ENCODE peak calls at places on chromosome 14, in four cellular contexts. S is left ventricle myocardium inferior, V is neural progenitor cell, G is fibroblast of the aortic adventitia. Z is an unnamed sample.
A peak's percentile ranks its signal among the peaks of the same experiment; 100 is the strongest.

GRCh38 chr14:94646481-94646880 is 34.3 kb downstream of the SERPINA3 start:
- DNase-seq in V (no peak), S (no peak), G (peak; percentile 56), Z (no peak)

GRCh38 chr14:37707716-37708115 is 112.3 kb downstream of the TTC6 start:
- DNase-seq in G (no peak), V (no peak), S (no peak), Z (no peak)

GRCh38 chr14:58281969-58282368 is 16.4 kb upstream of the ARID4A start:
- DNase-seq in S (no peak), G (no peak), V (no peak), Z (no peak)

GRCh38 chr14:100850841-100851585 is 25.1 kb downstream of the MEG3 start:
- DNase-seq in S (peak; percentile 58), V (peak; percentile 54), G (no peak), Z (peak; percentile 70)

GRCh38 chr14:61147369-61147897 is 133.7 kb downstream of the TMEM30B start:
- DNase-seq in G (peak; percentile 54), S (no peak), V (no peak), Z (no peak)

GRCh38 chr14:22854963-22855724 is 16.4 kb upstream of the LRP10 start:
- DNase-seq in S (no peak), G (no peak), V (no peak), Z (peak; percentile 20)

GRCh38 chr14:74846168-74846567 is 29.8 kb downstream of the PROX2 start:
- DNase-seq in G (peak; percentile 92), V (no peak), S (no peak), Z (no peak)

GRCh38 chr14:45003924-45004323 is 41.9 kb downstream of the TOGARAM1 start:
- DNase-seq in G (no peak), S (no peak), V (no peak), Z (no peak)

GRCh38 chr14:96173646-96174475 is 30.8 kb upstream of the BDKRB2 start:
- DNase-seq in S (no peak), V (no peak), G (no peak), Z (no peak)

GRCh38 chr14:22319526-22320352 is 269.3 kb downstream of the DAD1 start:
- DNase-seq in S (no peak), V (peak; percentile 67), G (peak; percentile 73), Z (peak; percentile 58)

GRCh38 chr14:74407021-74407800 is 18.8 kb downstream of the SYNDIG1L start:
- DNase-seq in V (no peak), S (no peak), G (no peak), Z (no peak)

GRCh38 chr14:97266653-97267052 is 469.5 kb downstream of the VRK1 start:
- DNase-seq in G (no peak), S (no peak), V (no peak), Z (peak; percentile 11)

GRCh38 chr14:59274991-59275391 is 86.5 kb downstream of the DAAM1 start:
- DNase-seq in V (peak; percentile 47), G (no peak), S (peak; percentile 41), Z (no peak)

GRCh38 chr14:70771781-70772212 is 37.5 kb downstream of the MAP3K9 start:
- DNase-seq in G (no peak), V (peak; percentile 40), S (no peak), Z (no peak)

GRCh38 chr14:22871962-22872832 is 657 bp downstream of the LRP10 start:
- DNase-seq in V (peak; percentile 92), G (peak; percentile 85), S (peak; percentile 75), Z (peak; percentile 88)

GRCh38 chr14:80554139-80554538 is 342.8 kb upstream of the DIO2 start:
- DNase-seq in V (no peak), G (no peak), S (no peak), Z (no peak)

GRCh38 chr14:106224694-106224971 is 698.2 kb downstream of the TMEM121 start:
- DNase-seq in V (no peak), S (no peak), G (no peak), Z (no peak)
- H3K4me3 ChIP-seq in V (no peak overlapping the region), S (no peak overlapping the region), G (no peak overlapping the region), Z (no peak overlapping the region)

DNA sequence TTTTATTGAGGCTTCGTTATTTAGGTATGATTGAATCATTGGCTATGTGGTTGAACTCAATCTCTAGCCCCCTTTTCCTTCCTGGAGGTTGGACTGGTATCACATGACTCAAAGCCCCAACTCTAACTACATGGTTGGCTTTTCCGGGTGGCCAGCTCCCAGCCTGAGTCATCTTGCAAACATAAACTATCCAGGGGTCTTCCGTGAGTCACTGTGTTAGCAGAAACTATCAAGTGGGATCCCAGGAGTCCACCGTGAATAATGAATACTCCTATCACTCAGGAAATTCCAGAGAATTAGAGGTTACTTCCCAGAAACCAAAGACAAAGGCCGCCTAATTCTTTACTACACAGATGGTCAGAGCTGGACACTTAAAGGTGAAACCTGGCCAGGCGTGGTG is 19.7 kb upstream of the PLEKHD1 start:
- DNase-seq in S (no peak), V (no peak), G (peak; percentile 89), Z (no peak)
- H3K4me3 ChIP-seq in S (no peak overlapping the region), V (no peak overlapping the region), G (no peak overlapping the region), Z (no peak overlapping the region)

DNA sequence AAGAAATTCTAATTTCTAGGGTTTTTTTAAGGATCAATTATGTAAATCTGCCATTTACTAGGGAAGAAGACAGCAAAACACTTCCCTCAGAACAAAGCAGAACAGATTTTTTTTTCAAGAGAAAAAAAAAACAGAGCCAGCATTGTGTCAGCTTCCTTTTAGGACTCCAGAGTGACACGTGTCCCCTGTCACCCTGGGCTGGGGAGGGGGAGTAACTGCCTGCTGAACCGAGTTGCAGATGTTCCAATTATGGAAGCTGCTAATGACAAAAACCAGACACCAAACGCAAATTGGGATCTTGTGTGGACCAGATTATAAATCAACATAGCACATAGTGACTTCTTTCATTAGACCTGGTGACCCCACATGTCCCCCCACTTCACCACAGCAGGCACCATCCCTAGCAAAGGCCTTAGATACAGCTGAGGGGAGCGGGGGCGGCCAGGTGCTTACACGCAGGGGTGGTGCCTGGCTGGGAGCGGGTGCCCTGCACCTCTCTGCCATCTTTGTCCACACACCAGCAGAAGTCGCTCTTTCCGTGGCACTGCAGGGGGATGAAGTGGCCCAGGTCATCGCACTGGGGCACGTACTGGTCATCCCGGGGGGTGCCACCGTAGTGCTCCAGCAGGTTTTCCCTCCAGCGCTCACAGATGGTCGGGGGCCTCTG is 25.4 kb downstream of the RTRAF start:
- DNase-seq in S (peak; percentile 65), G (no peak), V (no peak), Z (no peak)
- H3K4me3 ChIP-seq in S (peak overlapping the region; percentile 39), G (no peak overlapping the region), V (no peak overlapping the region), Z (no peak overlapping the region)

GRCh38 chr14:84029720-84030119 is 1500.2 kb upstream of the FLRT2 start:
- DNase-seq in V (no peak), G (no peak), S (no peak), Z (no peak)
- H3K4me3 ChIP-seq in V (no peak overlapping the region), G (no peak overlapping the region), S (no peak overlapping the region), Z (no peak overlapping the region)

GRCh38 chr14:54348923-54349615 is 47.7 kb upstream of the CDKN3 start:
- DNase-seq in V (no peak), S (peak; percentile 51), G (peak; percentile 68), Z (no peak)
- H3K4me3 ChIP-seq in V (no peak overlapping the region), S (peak overlapping the region; percentile 36), G (peak overlapping the region; percentile 57), Z (no peak overlapping the region)

DNA sequence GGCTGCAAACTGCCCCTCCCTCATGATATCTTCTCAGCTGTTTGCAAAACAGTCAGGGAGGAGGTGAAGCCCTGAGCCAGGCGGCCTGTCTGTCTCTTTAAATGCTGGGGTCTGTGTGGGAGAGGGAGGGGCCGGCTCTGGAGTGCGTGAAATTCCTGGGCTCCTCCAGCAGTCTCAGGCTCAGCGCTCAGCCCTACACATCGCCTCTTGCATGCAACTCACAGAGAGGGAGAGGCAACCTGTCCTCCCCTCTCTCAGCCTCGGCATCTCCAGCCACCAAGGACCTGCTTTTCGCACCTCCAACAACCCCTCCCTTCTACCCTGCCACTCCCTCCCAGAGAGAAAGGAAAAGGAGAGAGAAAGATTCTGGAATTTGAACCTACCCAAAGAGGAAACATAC is at the start of gene NRXN3:
- DNase-seq in V (peak; percentile 81), G (no peak), S (no peak), Z (no peak)
- H3K4me3 ChIP-seq in V (peak within 1 kb of the TSS; percentile 48), G (no peak within 1 kb of the TSS), S (no peak within 1 kb of the TSS), Z (no peak within 1 kb of the TSS)

GRCh38 chr14:20327005-20327869 is 5.8 kb downstream of the CCNB1IP1 start:
- DNase-seq in V (peak; percentile 65), S (no peak), G (peak; percentile 83), Z (peak; percentile 81)
- H3K4me3 ChIP-seq in V (no peak overlapping the region), S (no peak overlapping the region), G (no peak overlapping the region), Z (no peak overlapping the region)

GRCh38 chr14:77457522-77458248 is at the start of the genes AHSA1 and VIPAS39:
- DNase-seq in S (peak; percentile 94), V (peak; percentile 99), G (peak; percentile 99), Z (peak; percentile 99)

GRCh38 chr14:77457115-77457521 is 283 bp downstream of the VIPAS39 start:
- DNase-seq in S (no peak), G (no peak), V (no peak), Z (no peak)

GRCh38 chr14:77459072-77459723 is 1.3 kb downstream of the AHSA1 start:
- DNase-seq in V (peak; percentile 85), S (no peak), G (peak; percentile 85), Z (peak; percentile 59)

GRCh38 chr14:77458249-77458950 is 507 bp downstream of the AHSA1 start:
- DNase-seq in S (no peak), V (peak; percentile 68), G (peak; percentile 35), Z (peak; percentile 60)

GRCh38 chr14:77455966-77456640 is 1.3 kb downstream of the VIPAS39 start:
- DNase-seq in G (no peak), V (no peak), S (no peak), Z (no peak)
- H3K4me3 ChIP-seq in G (peak overlapping the region; percentile 97), V (peak overlapping the region; percentile 83), S (peak overlapping the region; percentile 100), Z (no peak overlapping the region)

GRCh38 chr14:105364100-105364708 is 34.1 kb upstream of the TEX22 start:
- DNase-seq in G (peak; percentile 65), V (no peak), S (peak; percentile 38), Z (no peak)
- H3K4me3 ChIP-seq in G (peak overlapping the region; percentile 22), V (no peak overlapping the region), S (peak overlapping the region; percentile 33), Z (no peak overlapping the region)

DNA sequence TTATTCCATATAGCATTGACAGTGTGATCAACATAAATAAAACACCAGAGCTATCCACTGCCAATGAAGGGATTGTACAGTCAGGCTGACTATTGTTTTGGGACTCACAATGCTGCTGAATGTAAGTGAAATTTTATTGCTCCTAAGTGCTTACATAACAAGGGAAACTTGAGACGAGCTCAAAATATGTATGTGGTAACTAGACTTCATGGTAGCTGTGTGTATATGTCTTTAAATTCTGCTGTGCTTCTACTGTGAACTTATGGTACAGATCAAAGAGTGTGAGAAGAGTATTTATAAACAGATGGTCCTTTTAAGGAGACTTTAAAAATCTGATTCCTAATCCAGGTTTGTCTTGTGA is 6.9 kb downstream of the FLRT2 start:
- DNase-seq in G (peak; percentile 73), V (no peak), S (no peak), Z (no peak)
- H3K4me3 ChIP-seq in G (peak overlapping the region; percentile 26), V (no peak overlapping the region), S (no peak overlapping the region), Z (no peak overlapping the region)

Z was measured in small intestine.